ENCODE peak calls at places on chromosomes 11 and 22, in four cellular contexts. G, P, W and S are unnamed samples.

GRCh38 chr22:38450234-38450797 is 4.7 kb downstream of the KCNJ4 start:
- DNase-seq in G (no peak), W (no peak), P (no peak), S (no peak)

GRCh38 chr22:46353483-46354105 is 18.1 kb downstream of the TRMU start:
- DNase-seq in P (no peak), G (no peak), W (no peak), S (no peak)

GRCh38 chr11:36684840-36685800 is 87.1 kb upstream of the RAG2 start:
- DNase-seq in W (no peak), G (no peak), P (no peak), S (no peak)

GRCh38 chr11:118223576-118223975 is 1.2 kb downstream of the JAML start:
- DNase-seq in W (no peak), G (no peak), P (no peak), S (no peak)

GRCh38 chr11:70552167-70552435 is 153.8 kb downstream of the CTTN start:
- DNase-seq in W (no peak), P (no peak), G (no peak), S (no peak)

GRCh38 chr11:71990721-71991120 is 8.0 kb upstream of the IL18BP start:
- DNase-seq in W (no peak), G (no peak), P (no peak), S (no peak)

GRCh38 chr22:45534339-45535192 is 31.9 kb downstream of the FBLN1 start:
- DNase-seq in G (peak; percentile 85), W (no peak), P (no peak), S (no peak)

GRCh38 chr11:2837096-2837601 is 48.4 kb downstream of the CDKN1C start:
- DNase-seq in P (no peak), G (peak; percentile 50), W (peak; percentile 97), S (no peak)

GRCh38 chr11:108137212-108137611 is 15.8 kb downstream of the ACAT1 start:
- DNase-seq in W (no peak), P (no peak), G (no peak), S (no peak)

GRCh38 chr11:47961383-47961782 is 19.0 kb upstream of the PTPRJ start:
- DNase-seq in P (no peak), G (no peak), W (peak; percentile 23), S (no peak)

GRCh38 chr11:67119577-67120391 is 721 bp downstream of the KDM2A start:
- DNase-seq in W (peak; percentile 46), G (no peak), P (no peak), S (no peak)

GRCh38 chr22:23478175-23478574 is 101.9 kb downstream of the IGLL1 start:
- DNase-seq in G (no peak), W (no peak), P (no peak), S (no peak)

GRCh38 chr11:63849691-63850090 is 10.8 kb downstream of the MARK2 start:
- DNase-seq in W (no peak), G (no peak), P (no peak), S (no peak)

GRCh38 chr11:14267861-14268635 is 90.9 kb downstream of the RRAS2 start:
- DNase-seq in P (no peak), W (no peak), G (no peak), S (no peak)

GRCh38 chr22:25629613-25630012 is 65.1 kb downstream of the GRK3 start:
- DNase-seq in W (no peak), P (no peak), G (no peak), S (no peak)

GRCh38 chr22:31616315-31616980 is 45.6 kb downstream of the PISD start:
- DNase-seq in W (no peak), G (no peak), P (no peak), S (no peak)

GRCh38 chr22:44543781-44544181 is 45.7 kb upstream of the RTL6 start:
- DNase-seq in P (no peak), W (no peak), G (peak; percentile 30), S (no peak)

GRCh38 chr22:33051960-33052839 is 6.0 kb downstream of the SYN3 start:
- DNase-seq in P (no peak), G (no peak), W (peak; percentile 39), S (no peak)

GRCh38 chr22:41332217-41332616 is 30.9 kb downstream of the ZC3H7B start:
- DNase-seq in W (no peak), P (no peak), G (no peak), S (no peak)

GRCh38 chr11:14578551-14578956 is 58.4 kb upstream of the PSMA1 start:
- DNase-seq in W (peak; percentile 5), G (peak; percentile 37), P (no peak), S (peak; percentile 76)

GRCh38 chr11:115501504-115501894 is 2.7 kb downstream of the CADM1 start:
- DNase-seq in W (no peak), G (no peak), P (no peak), S (no peak)

GRCh38 chr11:10459029-10459970 is 4.2 kb downstream of the AMPD3 start:
- DNase-seq in W (peak; percentile 71), G (no peak), P (no peak), S (no peak)

GRCh38 chr22:46079861-46080821 is 70.2 kb upstream of the PPARA start:
- DNase-seq in W (no peak), G (peak; percentile 90), P (no peak), S (no peak)

GRCh38 chr22:49976439-49977175 is 16.0 kb downstream of the PIM3 start:
- DNase-seq in P (no peak), G (no peak), W (no peak), S (no peak)

GRCh38 chr11:118434123-118434552 is 2.2 kb upstream of the KMT2A start:
- DNase-seq in W (no peak), P (no peak), G (peak; percentile 55), S (no peak)

GRCh38 chr11:111469200-111469599 is 43.0 kb downstream of the BTG4 start:
- DNase-seq in W (no peak), P (no peak), G (peak; percentile 19), S (no peak)

GRCh38 chr11:76658651-76659650 is 11.6 kb downstream of the LRRC32 start:
- DNase-seq in W (no peak), P (no peak), G (no peak), S (no peak)

GRCh38 chr11:119025978-119026766 is 4.5 kb downstream of the SLC37A4 start:
- DNase-seq in W (no peak), P (no peak), G (no peak), S (no peak)

GRCh38 chr11:97703815-97704214 is 1314.0 kb downstream of the JRKL start:
- DNase-seq in W (no peak), P (no peak), G (no peak), S (no peak)

GRCh38 chr22:20964799-20965103 is 2.3 kb upstream of the AIFM3 start:
- DNase-seq in P (no peak), G (no peak), W (no peak), S (no peak)
- H3K4me3 ChIP-seq in P (peak overlapping the region; percentile 27), G (peak overlapping the region; percentile 33), W (peak overlapping the region; percentile 39), S (peak overlapping the region; percentile 21)

DNA sequence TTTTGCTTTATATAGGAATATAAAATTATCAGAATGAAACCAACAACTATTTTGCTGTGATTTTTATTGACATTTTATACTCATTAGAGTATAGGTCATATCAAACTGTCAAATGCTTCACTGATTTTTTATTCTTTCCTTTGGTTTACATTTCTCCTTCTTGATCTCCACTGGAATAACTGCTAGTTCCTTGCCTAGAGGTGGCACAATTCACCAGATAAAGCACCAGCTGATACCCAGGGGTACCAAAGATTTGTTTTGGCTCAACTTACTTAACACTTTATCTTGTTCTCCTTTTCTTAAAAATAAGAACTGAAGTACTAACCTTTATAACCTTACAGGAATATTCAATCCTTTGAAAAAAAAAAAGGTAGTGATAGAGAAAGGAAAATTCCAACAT is 725.1 kb upstream of the CHORDC1 start:
- DNase-seq in P (no peak), G (no peak), W (no peak), S (no peak)
- TF ChIP-seq CTCF in P (no peak), G (no peak), W (no peak), S (no peak)

GRCh38 chr11:79436911-79437273 is 3.9 kb downstream of the TENM4 start:
- DNase-seq in P (no peak), G (no peak), W (no peak), S (no peak)
- H3K4me3 ChIP-seq in P (peak overlapping the region; percentile 61), G (peak overlapping the region; percentile 77), W (peak overlapping the region; percentile 59), S (peak overlapping the region; percentile 53)

DNA sequence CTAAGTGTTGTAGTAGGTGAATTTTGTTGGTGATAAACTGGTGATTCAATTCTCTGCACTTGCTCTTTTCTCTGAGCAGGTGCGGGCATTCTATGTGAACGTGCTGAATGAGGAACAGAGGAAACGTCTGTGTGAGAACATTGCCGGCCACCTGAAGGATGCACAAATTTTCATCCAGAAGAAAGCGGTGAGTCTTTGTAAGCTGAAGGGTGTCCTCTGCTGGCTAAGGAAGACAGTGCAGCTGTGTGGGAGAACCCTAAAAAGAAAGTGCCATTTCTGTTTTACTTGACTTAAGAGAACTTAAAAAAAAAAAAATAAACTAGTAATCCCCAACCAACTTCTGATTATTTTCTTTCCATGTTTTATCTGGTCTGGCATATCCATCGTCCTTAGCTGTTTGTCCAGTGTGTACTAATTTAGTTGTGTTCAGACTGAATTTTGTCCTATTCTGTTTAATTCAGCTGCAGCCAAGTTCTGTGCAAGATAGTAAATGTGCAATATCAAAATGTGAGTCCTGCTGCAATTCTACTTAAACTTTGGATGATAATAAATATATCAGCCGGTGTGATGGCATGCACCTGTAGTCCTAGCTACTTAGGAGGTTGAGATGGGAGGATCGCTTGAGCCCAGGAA is 29.6 kb downstream of the CAT start:
- DNase-seq in W (no peak), P (no peak), G (peak; percentile 15), S (peak; percentile 9)
- TF ChIP-seq CTCF in W (peak; percentile 64), P (peak; percentile 72), G (peak; percentile 53), S (peak; percentile 75)

GRCh38 chr11:44695169-44695833 is 31.5 kb upstream of the TSPAN18 start:
- DNase-seq in P (no peak), G (no peak), W (no peak), S (no peak)
- H3K4me3 ChIP-seq in P (no peak overlapping the region), G (no peak overlapping the region), W (no peak overlapping the region), S (no peak overlapping the region)

GRCh38 chr11:80505771-80506170 is 1064.9 kb upstream of the TENM4 start:
- DNase-seq in P (no peak), W (no peak), G (no peak), S (no peak)

GRCh38 chr11:80503990-80504389 is 1063.2 kb upstream of the TENM4 start:
- DNase-seq in W (no peak), P (no peak), G (no peak), S (no peak)

DNA sequence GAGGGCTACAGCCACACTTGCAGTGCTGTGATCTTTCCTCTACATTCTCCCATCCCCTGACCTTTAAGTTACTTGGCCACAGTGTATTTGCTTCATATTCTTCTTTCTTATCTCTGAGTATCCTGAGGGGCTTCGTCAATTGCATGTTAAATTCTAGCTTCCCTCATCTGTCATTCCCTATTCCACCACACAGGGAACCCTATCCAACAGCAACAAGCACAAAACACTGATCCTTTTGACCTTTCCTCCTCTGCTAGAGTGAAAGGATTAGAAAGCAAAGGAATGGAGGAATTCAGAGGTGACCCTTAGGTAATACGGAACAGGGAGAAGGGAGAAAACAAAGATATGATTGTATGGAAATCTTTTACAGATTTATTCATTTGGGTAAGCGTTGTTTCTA is 1061.7 kb upstream of the TENM4 start:
- DNase-seq in W (peak; percentile 20), P (no peak), G (no peak), S (no peak)
- TF ChIP-seq CTCF in W (no peak), P (no peak), G (no peak), S (no peak)